ENCODE peak calls at places on chromosomes 1 and 21, in nine cellular contexts. D is effector CD4-positive, alpha-beta T cell; K is Right ventricle myocardium superior; J is EL; V is hepatocyte; B is RWPE1; O is putamen; N is fibroblast of mammary gland; F is lower lobe of right lung. M is an unnamed sample.

GRCh38 chr1:47507921-47508894 is 70.4 kb downstream of the FOXD2 start:
- DNase-seq in O (no peak), D (no peak), J (no peak), N (no peak), V (peak; percentile 55), K (peak; percentile 50), F (peak; percentile 56), B (no peak), M (peak; percentile 28)

GRCh38 chr1:28115267-28115666 is 26.9 kb upstream of the EYA3 start:
- DNase-seq in J (no peak), O (no peak), N (peak; percentile 39), D (no peak), B (no peak), K (no peak), V (no peak), F (peak; percentile 69), M (no peak)

GRCh38 chr1:202639500-202639899 is 70.8 kb downstream of the SYT2 start:
- DNase-seq in D (no peak), F (no peak), N (no peak), O (no peak), J (peak; percentile 92), V (no peak), K (no peak), B (no peak), M (peak; percentile 46)

GRCh38 chr1:152861374-152861773 is 1.6 kb downstream of the LCE7A start:
- DNase-seq in K (no peak), D (no peak), F (no peak), O (no peak), N (no peak), J (no peak), B (no peak), V (no peak), M (no peak)

GRCh38 chr1:210428696-210429095 is 100.0 kb downstream of the HHAT start:
- DNase-seq in D (no peak), O (no peak), N (no peak), K (no peak), F (no peak), V (no peak), B (no peak), J (no peak), M (no peak)

GRCh38 chr1:162695687-162696086 is 63.4 kb downstream of the DDR2 start:
- DNase-seq in D (no peak), O (no peak), J (no peak), N (no peak), F (no peak), B (no peak), K (no peak), V (no peak), M (no peak)

GRCh38 chr21:31609081-31609480 is 50.4 kb upstream of the SOD1 start:
- DNase-seq in O (no peak), F (no peak), D (no peak), B (no peak), K (no peak), N (no peak), V (no peak), J (no peak), M (no peak)

GRCh38 chr1:227169322-227169721 is 149.0 kb downstream of the CDC42BPA start:
- DNase-seq in O (no peak), V (no peak), J (no peak), B (no peak), F (no peak), K (no peak), D (no peak), N (no peak), M (no peak)

GRCh38 chr1:185654199-185654951 is 79.8 kb upstream of the HMCN1 start:
- DNase-seq in J (peak; percentile 9), K (no peak), V (peak; percentile 43), D (no peak), N (no peak), F (no peak), B (no peak), O (no peak), M (no peak)

GRCh38 chr21:17514124-17514481 is 1.3 kb downstream of the CXADR start:
- DNase-seq in J (peak; percentile 35), N (no peak), D (no peak), V (peak; percentile 24), O (no peak), B (peak; percentile 53), K (no peak), F (no peak), M (no peak)

GRCh38 chr1:54604572-54605370 is 18.6 kb downstream of the FAM151A start:
- DNase-seq in D (no peak), O (no peak), V (no peak), K (no peak), B (no peak), F (no peak), J (no peak), N (no peak), M (no peak)

GRCh38 chr1:77605246-77606026 is 77.0 kb downstream of the ZZZ3 start:
- DNase-seq in D (no peak), V (peak; percentile 4), O (peak; percentile 54), N (peak; percentile 70), F (peak; percentile 75), B (no peak), K (peak; percentile 73), J (peak; percentile 67), M (peak; percentile 10)

GRCh38 chr1:1268284-1268682 is 5.4 kb downstream of the UBE2J2 start:
- DNase-seq in N (no peak), D (no peak), O (no peak), J (no peak), K (no peak), B (no peak), F (no peak), V (no peak), M (no peak)

GRCh38 chr1:212440419-212440818 is 7.7 kb downstream of the NENF start:
- DNase-seq in K (no peak), J (no peak), D (no peak), F (no peak), N (no peak), O (no peak), B (no peak), V (no peak), M (no peak)

GRCh38 chr1:156560585-156561163 is 11.7 kb downstream of the IQGAP3 start:
- DNase-seq in B (no peak), V (no peak), N (no peak), O (no peak), K (no peak), J (no peak), D (no peak), F (no peak), M (no peak)